ENCODE peak calls at places on chromosomes 7 and 10, in nine cellular contexts. Y is BE2C, V is nephron progenitor cell, D is WTC11, Z is brain microvascular endothelial cell, C is foreskin fibroblast, P is fibroblast of the aortic adventitia, K is pancreas, G is IMR-90. A is an unnamed sample.

GRCh38 chr10:32938554-32939061 is 19.4 kb downstream of the ITGB1 start:
- DNase-seq in Y (peak), V (no peak), D (no peak), Z (no peak), C (no peak), P (no peak), K (peak), G (no peak), A (no peak)

GRCh38 chr7:142626420-142627035 is 122.7 kb upstream of the PRSS1 start:
- DNase-seq in Y (peak), V (peak), D (peak), Z (peak), C (no peak), P (peak), K (peak), G (peak), A (peak)

GRCh38 chr10:91604462-91604935 is 28.4 kb downstream of the PPP1R3C start:
- DNase-seq in Y (no peak), V (no peak), D (no peak), Z (peak), C (no peak), P (no peak), K (no peak), G (no peak), A (no peak)

GRCh38 chr10:132388901-132389630 is 7.9 kb upstream of the PWWP2B start:
- DNase-seq in Y (no peak), V (peak), D (no peak), Z (no peak), C (no peak), P (no peak), K (peak), G (no peak), A (no peak)

GRCh38 chr10:35462491-35462934 is 126.2 kb downstream of the CCNY start:
- DNase-seq in Y (no peak), V (no peak), D (no peak), Z (no peak), C (no peak), P (no peak), K (no peak), G (no peak), A (no peak)

GRCh38 chr10:26573674-26574073 is 123.8 kb upstream of the PDSS1 start:
- DNase-seq in Y (no peak), V (no peak), D (peak), Z (no peak), C (no peak), P (no peak), K (no peak), G (no peak), A (no peak)

GRCh38 chr7:105218939-105219770 is 169.6 kb downstream of the SRPK2 start:
- DNase-seq in Y (no peak), V (no peak), D (no peak), Z (no peak), C (no peak), P (peak), K (no peak), G (peak), A (peak)

GRCh38 chr10:30348378-30348776 is 701 bp downstream of the MTPAP start:
- DNase-seq in Y (no peak), V (no peak), D (no peak), Z (no peak), C (no peak), P (peak), K (no peak), G (peak), A (peak)

GRCh38 chr7:112272921-112273561 is 66.5 kb downstream of the ZNF277 start:
- DNase-seq in Y (no peak), V (no peak), D (no peak), Z (no peak), C (peak), P (no peak), K (no peak), G (no peak), A (no peak)

GRCh38 chr10:124299726-124300125 is 119.0 kb downstream of the OAT start:
- DNase-seq in Y (no peak), V (no peak), D (no peak), Z (no peak), C (no peak), P (no peak), K (no peak), G (no peak), A (no peak)

GRCh38 chr10:85047979-85048378 is 719.6 kb downstream of the CCSER2 start:
- DNase-seq in Y (no peak), V (no peak), D (no peak), Z (no peak), C (no peak), P (no peak), K (no peak), G (no peak), A (no peak)

GRCh38 chr10:103500481-103500880 is 7.0 kb downstream of the NEURL1 start:
- DNase-seq in Y (no peak), V (no peak), D (no peak), Z (no peak), C (no peak), P (no peak), K (no peak), G (no peak), A (no peak)

GRCh38 chr7:6272481-6273323 is at the start of gene CYTH3:
- DNase-seq in Y (peak), V (peak), D (peak), Z (no peak), C (peak), P (peak), K (peak), G (peak), A (peak)

GRCh38 chr7:112462236-112462635 is 12.0 kb downstream of the IFRD1 start:
- DNase-seq in Y (no peak), V (no peak), D (no peak), Z (peak), C (peak), P (peak), K (peak), G (peak), A (peak)

GRCh38 chr10:118567701-118568248 is 27.7 kb downstream of the PRLHR start:
- DNase-seq in Y (no peak), V (no peak), D (no peak), Z (no peak), C (no peak), P (no peak), K (no peak), G (no peak), A (no peak)

GRCh38 chr7:51268859-51269258 is 47.8 kb downstream of the COBL start:
- DNase-seq in Y (no peak), V (no peak), D (no peak), Z (no peak), C (no peak), P (no peak), K (no peak), G (no peak), A (no peak)

GRCh38 chr10:130658687-130659290 is 522.6 kb downstream of the GLRX3 start:
- DNase-seq in Y (no peak), V (no peak), D (no peak), Z (no peak), C (no peak), P (no peak), K (no peak), G (no peak), A (no peak)

GRCh38 chr10:6124666-6125065 is 35.8 kb downstream of the RBM17 start:
- DNase-seq in Y (no peak), V (no peak), D (no peak), Z (no peak), C (no peak), P (no peak), K (no peak), G (no peak), A (no peak)

GRCh38 chr7:128352138-128352537 is 8.4 kb upstream of the RBM28 start:
- DNase-seq in Y (peak), V (peak), D (peak), Z (no peak), C (no peak), P (no peak), K (peak), G (peak), A (peak)

GRCh38 chr7:94975316-94975715 is 67.9 kb downstream of the PPP1R9A start:
- DNase-seq in Y (no peak), V (no peak), D (no peak), Z (no peak), C (peak), P (peak), K (no peak), G (no peak), A (peak)

GRCh38 chr10:121696854-121697253 is 98.6 kb upstream of the FGFR2 start:
- DNase-seq in Y (peak), V (peak), D (peak), Z (no peak), C (no peak), P (no peak), K (peak), G (no peak), A (peak)

GRCh38 chr10:132054564-132054963 is 11.2 kb upstream of the JAKMIP3 start:
- DNase-seq in Y (no peak), V (peak), D (peak), Z (no peak), C (no peak), P (no peak), K (no peak), G (no peak), A (no peak)

GRCh38 chr7:77368974-77369373 is 47.2 kb downstream of the GSAP start:
- DNase-seq in Y (no peak), V (no peak), D (no peak), Z (peak), C (no peak), P (peak), K (no peak), G (peak), A (peak)
- TF ChIP-seq CTCF in Y (no peak), V (no peak), D (no peak), Z (peak), C (peak), P (no peak), K (no peak), G (no peak), A (no peak)

GRCh38 chr10:51877636-51878035 is 178.2 kb upstream of the CSTF2T start:
- DNase-seq in Y (no peak), V (no peak), D (no peak), Z (no peak), C (no peak), P (no peak), K (no peak), G (no peak), A (no peak)
- TF ChIP-seq CTCF in Y (no peak), V (no peak), D (no peak), Z (no peak), C (no peak), P (no peak), K (no peak), G (no peak), A (no peak)

GRCh38 chr10:80500572-80501380 is 36.9 kb upstream of the SH2D4B start:
- DNase-seq in Y (no peak), V (no peak), D (no peak), Z (peak), C (no peak), P (peak), K (no peak), G (no peak), A (peak)

GRCh38 chr10:80497187-80498038 is 40.3 kb upstream of the SH2D4B start:
- DNase-seq in Y (no peak), V (no peak), D (no peak), Z (peak), C (peak), P (peak), K (no peak), G (peak), A (no peak)

GRCh38 chr10:80496555-80497172 is 41.0 kb upstream of the SH2D4B start:
- DNase-seq in Y (no peak), V (no peak), D (no peak), Z (no peak), C (no peak), P (no peak), K (no peak), G (no peak), A (no peak)

GRCh38 chr10:80498039-80498832 is 39.5 kb upstream of the SH2D4B start:
- DNase-seq in Y (no peak), V (no peak), D (no peak), Z (no peak), C (no peak), P (no peak), K (no peak), G (no peak), A (no peak)

GRCh38 chr10:80498833-80499671 is 38.6 kb upstream of the SH2D4B start:
- DNase-seq in Y (peak), V (no peak), D (no peak), Z (peak), C (peak), P (peak), K (peak), G (peak), A (peak)
- TF ChIP-seq CTCF in Y (no peak), V (no peak), D (no peak), Z (peak), C (no peak), P (peak), K (no peak), G (no peak), A (peak)

GRCh38 chr7:131896189-131896855 is 339.9 kb upstream of the PODXL start:
- DNase-seq in Y (no peak), V (no peak), D (peak), Z (no peak), C (no peak), P (no peak), K (no peak), G (no peak), A (no peak)

GRCh38 chr7:131898418-131898817 is 342.0 kb upstream of the PODXL start:
- DNase-seq in Y (no peak), V (no peak), D (no peak), Z (no peak), C (no peak), P (peak), K (no peak), G (no peak), A (no peak)

GRCh38 chr7:131897790-131898165 is 341.4 kb upstream of the PODXL start:
- DNase-seq in Y (no peak), V (no peak), D (no peak), Z (no peak), C (no peak), P (no peak), K (no peak), G (no peak), A (no peak)

GRCh38 chr7:131895541-131896173 is 339.2 kb upstream of the PODXL start:
- DNase-seq in Y (no peak), V (no peak), D (no peak), Z (peak), C (peak), P (peak), K (no peak), G (peak), A (peak)

GRCh38 chr7:131897016-131897789 is 340.8 kb upstream of the PODXL start:
- DNase-seq in Y (no peak), V (peak), D (no peak), Z (peak), C (peak), P (peak), K (no peak), G (peak), A (peak)
- TF ChIP-seq CTCF in Y (no peak), V (no peak), D (no peak), Z (no peak), C (no peak), P (no peak), K (no peak), G (no peak), A (no peak)

DNA sequence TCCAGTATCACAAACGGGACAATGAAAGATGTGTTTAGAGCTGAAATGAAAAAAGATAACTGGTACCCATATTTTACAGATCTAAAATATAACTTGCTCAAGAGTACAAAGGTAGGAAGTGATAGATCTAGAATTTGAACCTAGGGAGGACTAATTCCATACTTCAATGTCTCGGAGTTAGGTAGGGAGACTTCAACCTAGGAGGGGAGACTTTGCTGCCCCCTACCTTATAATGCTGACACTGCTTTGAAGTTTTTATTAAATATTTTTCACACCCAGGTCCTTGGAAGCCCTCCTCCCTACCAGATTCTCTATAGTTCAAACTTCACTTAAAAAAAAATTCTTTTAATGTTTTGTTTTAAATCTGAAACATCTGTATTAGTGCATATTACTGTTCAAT is 58.0 kb downstream of the MICU1 start:
- DNase-seq in Y (no peak), V (no peak), D (no peak), Z (no peak), C (no peak), P (no peak), K (no peak), G (no peak), A (peak)
- TF ChIP-seq CTCF in Y (peak), V (peak), D (peak), Z (peak), C (peak), P (peak), K (peak), G (peak), A (peak)

GRCh38 chr7:134553976-134554375 is 5.1 kb downstream of the AKR1B15 start:
- DNase-seq in Y (no peak), V (peak), D (peak), Z (no peak), C (no peak), P (no peak), K (no peak), G (peak), A (peak)
- TF ChIP-seq CTCF in Y (no peak), V (no peak), D (no peak), Z (peak), C (no peak), P (peak), K (no peak), G (no peak), A (peak)

DNA sequence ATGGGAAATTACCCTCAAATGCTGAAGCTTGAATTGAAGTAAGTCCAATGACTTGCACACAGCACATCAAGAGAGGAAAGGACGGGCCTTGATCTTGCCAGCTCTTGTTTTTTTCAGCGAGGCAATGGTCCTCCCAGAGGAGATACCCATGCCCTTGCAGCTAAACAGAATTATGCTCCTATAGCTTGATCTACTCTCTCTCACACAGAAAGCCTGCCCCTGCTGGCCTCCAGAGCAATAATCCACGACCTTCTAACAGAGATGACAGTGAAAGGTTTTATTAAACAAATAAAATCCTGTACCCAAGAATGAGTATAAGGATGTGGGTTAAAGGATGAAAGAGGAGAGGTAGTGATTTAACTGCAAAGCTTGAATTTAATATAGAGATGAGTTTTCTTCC is 268.0 kb downstream of the ADRA2A start:
- DNase-seq in Y (peak), V (no peak), D (peak), Z (no peak), C (no peak), P (no peak), K (no peak), G (no peak), A (no peak)
- TF ChIP-seq CTCF in Y (peak), V (no peak), D (peak), Z (peak), C (peak), P (no peak), K (no peak), G (no peak), A (no peak)

GRCh38 chr10:126302195-126302594 is 86.1 kb downstream of the ADAM12 start:
- DNase-seq in Y (no peak), V (no peak), D (no peak), Z (no peak), C (no peak), P (no peak), K (no peak), G (no peak), A (no peak)

GRCh38 chr10:126302831-126303230 is 85.4 kb downstream of the ADAM12 start:
- DNase-seq in Y (no peak), V (no peak), D (no peak), Z (peak), C (no peak), P (no peak), K (no peak), G (peak), A (peak)
- TF ChIP-seq CTCF in Y (no peak), V (no peak), D (no peak), Z (peak), C (no peak), P (no peak), K (no peak), G (peak), A (peak)